ENCODE peak calls at places on chromosomes 6 and 20, in six cellular contexts. B is left colon; J is activated naive CD8-positive, alpha-beta T cell treated with anti-CD3 and anti-CD28 coated beads, Interleukin-2, amount 50 U/mL, for 16 hours; X is H54; H is SHP77 treated with DMSO at 0.1 percent for 48 hours; U is spleen. F is an unnamed sample.

GRCh38 chr20:60116128-60116909 is 158.1 kb downstream of the CDH26 start:
- DNase-seq in J (no peak), B (no peak), U (no peak), X (no peak), H (no peak), F (no peak)

GRCh38 chr6:144195671-144196070 is 45.4 kb downstream of the STX11 start:
- DNase-seq in J (no peak), B (no peak), U (no peak), H (no peak), X (no peak), F (no peak)

GRCh38 chr6:16388488-16388887 is 150.1 kb downstream of the GMPR start:
- DNase-seq in H (no peak), B (no peak), J (no peak), X (no peak), U (no peak), F (no peak)

GRCh38 chr6:121382467-121383121 is 48.3 kb upstream of the TBC1D32 start:
- DNase-seq in H (no peak), B (peak; percentile 86), X (no peak), J (no peak), U (no peak), F (no peak)

GRCh38 chr6:38067263-38067980 is 247.9 kb downstream of the ZFAND3 start:
- DNase-seq in B (no peak), X (no peak), H (no peak), J (no peak), U (no peak), F (peak; percentile 17)

GRCh38 chr20:10448270-10449156 is 13.4 kb downstream of the SLX4IP start:
- DNase-seq in U (no peak), H (no peak), J (no peak), B (no peak), X (no peak), F (no peak)

GRCh38 chr6:20237677-20238460 is 25.6 kb upstream of the MBOAT1 start:
- DNase-seq in U (no peak), H (no peak), B (no peak), X (no peak), J (no peak), F (no peak)

GRCh38 chr6:91063362-91063761 is 476.5 kb upstream of the MAP3K7 start:
- DNase-seq in B (no peak), J (no peak), U (no peak), H (no peak), X (no peak), F (no peak)

GRCh38 chr6:53436904-53437303 is 88.2 kb upstream of the ELOVL5 start:
- DNase-seq in X (no peak), J (no peak), U (no peak), B (no peak), H (no peak), F (no peak)

GRCh38 chr20:33687370-33687915 is 1.3 kb upstream of the E2F1 start:
- DNase-seq in B (no peak), X (no peak), J (no peak), H (no peak), U (no peak), F (no peak)

GRCh38 chr6:117908246-117909107 is 1.4 kb downstream of the SLC35F1 start:
- DNase-seq in X (no peak), U (no peak), B (no peak), J (no peak), H (no peak), F (no peak)

GRCh38 chr6:155201461-155202226 is 62.2 kb upstream of the CLDN20 start:
- DNase-seq in B (no peak), H (no peak), J (no peak), U (no peak), X (peak; percentile 21), F (no peak)

GRCh38 chr6:116200619-116201249 is 53.1 kb downstream of the TSPYL4 start:
- DNase-seq in X (no peak), B (no peak), U (no peak), J (no peak), H (no peak), F (no peak)

GRCh38 chr6:16332175-16332542 is 93.8 kb downstream of the GMPR start:
- DNase-seq in X (no peak), H (peak; percentile 30), J (peak; percentile 72), B (peak; percentile 77), U (peak; percentile 91), F (no peak)

GRCh38 chr6:11132191-11132590 is 20.7 kb upstream of the ERVFRD-1 start:
- DNase-seq in X (no peak), H (no peak), B (no peak), J (no peak), U (no peak), F (no peak)

GRCh38 chr6:16102208-16102607 is 26.7 kb upstream of the MYLIP start:
- DNase-seq in U (no peak), X (no peak), J (no peak), H (peak; percentile 11), B (no peak), F (no peak)

GRCh38 chr20:47125553-47126373 is 230.7 kb downstream of the ZMYND8 start:
- DNase-seq in U (no peak), B (no peak), J (no peak), X (no peak), H (no peak), F (no peak)

GRCh38 chr6:166561766-166562165 is 24.7 kb downstream of the RAMACL start:
- DNase-seq in B (no peak), H (peak; percentile 23), X (no peak), U (no peak), J (no peak), F (no peak)

GRCh38 chr6:39599996-39600395 is 125.2 kb downstream of the KIF6 start:
- DNase-seq in H (no peak), X (no peak), B (no peak), U (no peak), J (no peak), F (no peak)

GRCh38 chr6:149834513-149835481 is 29.4 kb downstream of the LRP11 start:
- DNase-seq in B (peak; percentile 67), X (no peak), U (no peak), J (peak; percentile 47), H (no peak), F (no peak)

GRCh38 chr20:2485662-2486061 is 15.1 kb upstream of the SNRPB start:
- DNase-seq in B (no peak), H (no peak), J (no peak), U (no peak), X (no peak), F (no peak)

GRCh38 chr6:9116026-9116425 is 680.7 kb upstream of the SLC35B3 start:
- DNase-seq in U (no peak), X (no peak), B (no peak), J (no peak), H (no peak), F (no peak)

GRCh38 chr20:35578469-35578868 is 36.6 kb downstream of the ERGIC3 start:
- DNase-seq in X (no peak), B (no peak), J (no peak), H (no peak), U (no peak), F (no peak)

GRCh38 chr6:122648726-122649125 is 38.5 kb downstream of the PKIB start:
- DNase-seq in X (no peak), J (no peak), B (no peak), H (no peak), U (no peak), F (no peak)

F was measured in NCI-H510A.